ENCODE peak calls at places on chromosomes 13 and 19, in five cellular contexts. L, V, G, R and H are unnamed samples.

GRCh38 chr19:46945668-46946067 is 74.0 kb upstream of the NPAS1 start:
- DNase-seq in G (no peak), R (no peak), L (no peak), V (no peak), H (no peak)

GRCh38 chr19:54420383-54421168 is 5.3 kb downstream of the TTYH1 start:
- DNase-seq in L (no peak), G (peak), V (no peak), R (no peak), H (no peak)

GRCh38 chr13:96053003-96053703 is at the start of gene UGGT2:
- DNase-seq in R (no peak), L (peak), G (peak), V (no peak), H (no peak)

GRCh38 chr19:33024398-33024797 is 40.3 kb downstream of the RHPN2 start:
- DNase-seq in L (no peak), R (no peak), G (no peak), V (no peak), H (no peak)

GRCh38 chr19:41792513-41793413 is 3.6 kb upstream of the CEACAM3 start:
- DNase-seq in L (no peak), V (peak), R (no peak), G (peak), H (peak)

GRCh38 chr13:46389985-46390384 is 2.9 kb upstream of the RUBCNL start:
- DNase-seq in L (no peak), V (peak), G (peak), R (no peak), H (no peak)

GRCh38 chr19:47275866-47276461 is 1.3 kb downstream of the INAFM1 start:
- DNase-seq in V (no peak), R (no peak), L (no peak), G (no peak), H (no peak)

GRCh38 chr19:55340144-55340783 is 588 bp downstream of the KMT5C start:
- DNase-seq in V (no peak), G (peak), L (no peak), R (no peak), H (peak)

GRCh38 chr13:29594310-29594709 is 1.2 kb downstream of the SLC7A1 start:
- DNase-seq in G (peak), R (no peak), V (no peak), L (no peak), H (no peak)

GRCh38 chr19:27974082-27974513 is 1238.9 kb downstream of the UQCRFS1 start:
- DNase-seq in R (no peak), G (no peak), L (no peak), V (no peak), H (no peak)

GRCh38 chr13:27913116-27913515 is 6.7 kb upstream of the PDX1 start:
- DNase-seq in L (no peak), R (no peak), V (no peak), G (no peak), H (no peak)